ENCODE peak calls at places on chromosomes 13 and 19, in seven cellular contexts. Q is progenitor cell of endocrine pancreas; H is mesendoderm; O is activated CD8-positive, alpha-beta memory T cell treated with anti-CD3 and anti-CD28 coated beads, Interleukin-2, amount 50 U/mL, for 48 hours; S is endodermal cell; L is stimulated activated CD4-positive, alpha-beta T cell treated with anti-CD3 and anti-CD28 coated beads, Interleukin-1b, Interleukin-23, amount 100 ng/mL, for 4 hours; R is islet precursor cell. Y is an unnamed sample.

GRCh38 chr19:45782820-45783785 is 813 bp upstream of the DMPK start:
- DNase-seq in Q (no peak), H (no peak), O (no peak), S (peak), L (no peak), R (peak), Y (no peak)

GRCh38 chr19:6238256-6238642 is 41.5 kb downstream of the MLLT1 start:
- DNase-seq in Q (no peak), H (no peak), O (no peak), S (no peak), L (no peak), R (no peak), Y (peak)

GRCh38 chr13:41944635-41945401 is 16.1 kb downstream of the VWA8 start:
- DNase-seq in Q (no peak), H (peak), O (no peak), S (no peak), L (no peak), R (no peak), Y (no peak)

GRCh38 chr19:956747-957451 is 27.2 kb upstream of the WDR18 start:
- DNase-seq in Q (no peak), H (peak), O (no peak), S (peak), L (no peak), R (peak), Y (no peak)

GRCh38 chr13:23705578-23705977 is 135.4 kb downstream of the TNFRSF19 start:
- DNase-seq in Q (no peak), H (no peak), O (no peak), S (no peak), L (no peak), R (no peak), Y (no peak)

GRCh38 chr19:6062274-6062673 is 48.0 kb downstream of the RFX2 start:
- DNase-seq in Q (no peak), H (no peak), O (peak), S (peak), L (no peak), R (peak), Y (peak)

GRCh38 chr19:52492201-52492960 is 35.1 kb upstream of the ZNF808 start:
- DNase-seq in Q (peak), H (peak), O (no peak), S (peak), L (no peak), R (peak), Y (no peak)

GRCh38 chr19:48342841-48343540 is 17.6 kb downstream of the EMP3 start:
- DNase-seq in Q (no peak), H (no peak), O (no peak), S (no peak), L (no peak), R (no peak), Y (no peak)

GRCh38 chr13:48319458-48320395 is 16.2 kb downstream of the RB1 start:
- DNase-seq in Q (no peak), H (no peak), O (no peak), S (no peak), L (no peak), R (no peak), Y (no peak)

GRCh38 chr13:46119883-46120614 is 15.2 kb upstream of the CPB2 start:
- DNase-seq in Q (no peak), H (peak), O (no peak), S (peak), L (no peak), R (peak), Y (peak)

GRCh38 chr19:49064029-49064629 is 489 bp downstream of the NTF4 start:
- DNase-seq in Q (no peak), H (peak), O (no peak), S (peak), L (no peak), R (peak), Y (no peak)

GRCh38 chr13:113939129-113939904 is 34.6 kb downstream of the C13orf46 start:
- DNase-seq in Q (no peak), H (no peak), O (no peak), S (no peak), L (no peak), R (no peak), Y (no peak)

GRCh38 chr13:113970810-113971470 is 2.9 kb downstream of the C13orf46 start:
- DNase-seq in Q (no peak), H (peak), O (no peak), S (peak), L (no peak), R (no peak), Y (no peak)

GRCh38 chr19:31586282-31586681 is 237.0 kb upstream of the TSHZ3 start:
- DNase-seq in Q (no peak), H (no peak), O (no peak), S (no peak), L (no peak), R (peak), Y (no peak)

GRCh38 chr13:20272104-20272503 is 40.0 kb upstream of the GJB6 start:
- DNase-seq in Q (no peak), H (no peak), O (no peak), S (no peak), L (no peak), R (no peak), Y (no peak)

GRCh38 chr19:14325134-14325533 is 56.1 kb upstream of the ADGRE5 start:
- DNase-seq in Q (no peak), H (no peak), O (no peak), S (no peak), L (no peak), R (no peak), Y (no peak)

GRCh38 chr13:95783747-95784146 is 106.8 kb downstream of the DNAJC3 start:
- DNase-seq in Q (no peak), H (no peak), O (no peak), S (no peak), L (no peak), R (no peak), Y (no peak)

GRCh38 chr13:44051405-44051804 is 171.7 kb downstream of the LACC1 start:
- DNase-seq in Q (no peak), H (no peak), O (no peak), S (no peak), L (no peak), R (no peak), Y (no peak)

GRCh38 chr13:98172570-98173405 is 4.3 kb downstream of the RNF113B start:
- DNase-seq in Q (no peak), H (no peak), O (no peak), S (no peak), L (no peak), R (no peak), Y (no peak)

GRCh38 chr13:98397221-98397620 is 179.7 kb downstream of the STK24 start:
- DNase-seq in Q (no peak), H (no peak), O (no peak), S (no peak), L (no peak), R (no peak), Y (peak)

GRCh38 chr19:16342002-16342715 is 17.5 kb downstream of the KLF2 start:
- DNase-seq in Q (no peak), H (no peak), O (peak), S (no peak), L (peak), R (peak), Y (no peak)

GRCh38 chr19:6568816-6569215 is 22.1 kb downstream of the CD70 start:
- DNase-seq in Q (no peak), H (no peak), O (no peak), S (no peak), L (no peak), R (no peak), Y (no peak)

GRCh38 chr19:41409288-41409687 is 11.7 kb downstream of the BCKDHA start:
- DNase-seq in Q (no peak), H (peak), O (no peak), S (peak), L (no peak), R (peak), Y (peak)

GRCh38 chr19:30360378-30361106 is 11.6 kb upstream of the ZNF536 start:
- DNase-seq in Q (no peak), H (peak), O (peak), S (peak), L (no peak), R (peak), Y (no peak)

GRCh38 chr13:105721056-105721455 is 814.4 kb downstream of the EFNB2 start:
- DNase-seq in Q (no peak), H (no peak), O (no peak), S (no peak), L (no peak), R (no peak), Y (peak)

GRCh38 chr19:29266603-29267002 is 53.7 kb upstream of the UQCRFS1 start:
- DNase-seq in Q (no peak), H (no peak), O (peak), S (peak), L (no peak), R (no peak), Y (no peak)